ENCODE peak calls at places on chromosomes 1 and 21, in six cellular contexts. S, M, J, O, P and E are unnamed samples.

GRCh38 chr21:36902793-36903192 is 63.7 kb downstream of the HLCS start:
- DNase-seq in P (no peak), M (no peak), S (no peak), O (no peak), J (peak; percentile 16), E (no peak)

GRCh38 chr1:158124999-158125398 is 55.7 kb upstream of the CD1D start:
- DNase-seq in J (peak; percentile 97), P (peak; percentile 85), M (peak; percentile 85), O (peak; percentile 81), S (peak; percentile 89), E (peak; percentile 85)

GRCh38 chr21:37670883-37671282 is 245.4 kb downstream of the KCNJ6 start:
- DNase-seq in O (no peak), J (peak; percentile 86), M (no peak), S (no peak), P (no peak), E (no peak)

GRCh38 chr1:173410133-173410793 is 66.9 kb upstream of the PRDX6 start:
- DNase-seq in P (no peak), M (no peak), S (no peak), O (no peak), J (no peak), E (no peak)

GRCh38 chr1:169363046-169363756 is 4.4 kb downstream of the NME7 start:
- DNase-seq in J (peak; percentile 91), O (no peak), P (no peak), M (no peak), S (peak; percentile 21), E (no peak)

GRCh38 chr21:40793057-40793456 is 53.9 kb downstream of the DSCAM start:
- DNase-seq in O (no peak), M (no peak), J (no peak), S (no peak), P (no peak), E (no peak)

GRCh38 chr21:35850542-35851103 is 209.7 kb downstream of the SETD4 start:
- DNase-seq in O (no peak), M (no peak), J (no peak), S (no peak), P (no peak), E (no peak)

GRCh38 chr1:84539972-84540371 is 33.6 kb upstream of the GNG5 start:
- DNase-seq in J (peak; percentile 13), P (no peak), M (no peak), O (no peak), S (no peak), E (no peak)

GRCh38 chr1:115322631-115323030 is 15.4 kb downstream of the NGF start:
- DNase-seq in M (no peak), S (no peak), J (no peak), O (no peak), P (no peak), E (no peak)

DNA sequence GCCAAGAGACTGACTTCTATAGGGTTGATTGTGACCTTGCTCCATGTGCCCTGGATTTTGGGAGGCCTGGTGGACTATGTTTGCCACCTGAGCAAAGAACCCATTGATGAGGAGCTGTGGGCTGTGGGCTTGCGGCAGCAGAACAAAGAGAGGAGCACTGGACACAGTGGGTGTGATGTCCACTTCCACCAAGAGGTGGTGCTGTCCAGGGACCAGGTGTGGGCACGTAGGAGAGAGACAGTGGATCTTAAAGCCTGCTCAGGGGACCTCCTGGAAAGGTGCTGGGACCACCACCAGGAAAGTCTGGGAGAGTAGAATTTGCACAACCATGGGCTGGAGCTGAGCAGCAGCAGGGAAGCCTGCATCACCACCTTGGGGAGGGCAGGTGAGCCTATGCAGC is 106.7 kb upstream of the ETS2 start:
- DNase-seq in P (peak; percentile 7), O (no peak), J (no peak), M (no peak), S (no peak), E (no peak)
- TF ChIP-seq CTCF in P (peak; percentile 35), O (no peak), J (peak; percentile 19), M (no peak), S (no peak), E (no peak)

DNA sequence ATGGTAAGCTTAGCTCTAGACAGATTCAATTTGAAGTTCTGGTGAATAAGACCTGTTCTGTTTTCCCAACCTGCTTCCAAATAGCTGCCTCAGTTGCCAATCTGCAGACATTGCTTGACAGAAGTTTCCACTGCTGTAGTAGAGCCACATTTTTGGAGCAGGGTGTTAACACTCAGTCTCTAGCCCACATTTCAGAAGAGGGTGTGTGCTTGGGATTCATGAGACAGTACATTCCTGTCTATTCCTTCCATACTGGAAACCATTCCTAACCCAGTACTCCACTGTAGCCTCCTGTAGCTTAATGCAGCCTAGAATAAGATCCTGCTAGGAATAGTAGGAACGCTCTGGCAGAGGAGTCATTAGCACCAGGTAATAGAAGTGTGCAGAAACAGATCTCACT is 450.5 kb downstream of the NUF2 start:
- DNase-seq in O (no peak), S (no peak), P (no peak), M (no peak), J (no peak), E (no peak)
- TF ChIP-seq CTCF in O (no peak), S (no peak), P (no peak), M (no peak), J (no peak), E (no peak)

DNA sequence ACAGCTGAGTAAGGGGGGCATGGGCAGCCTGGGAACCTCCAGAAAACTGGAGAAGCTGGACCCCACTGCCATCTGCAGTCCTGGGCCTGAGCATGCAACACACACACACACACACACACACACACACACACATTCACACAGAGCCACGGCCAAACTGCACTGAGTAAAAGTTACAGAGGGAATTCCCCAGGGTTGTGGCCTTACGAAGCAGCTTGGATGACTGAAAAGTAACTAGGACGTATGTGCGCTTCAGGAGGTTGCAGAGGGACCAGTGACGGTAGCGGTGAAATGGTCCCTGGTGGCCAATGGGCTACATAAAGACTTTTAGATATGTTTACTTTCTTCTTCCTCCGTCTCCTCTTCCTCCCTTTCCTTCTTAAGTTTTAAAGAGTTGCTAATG is 232.5 kb upstream of the TMEM51 start:
- DNase-seq in P (no peak), O (no peak), J (peak; percentile 42), S (no peak), M (no peak), E (no peak)
- TF ChIP-seq CTCF in P (no peak), O (no peak), J (no peak), S (no peak), M (no peak), E (no peak)

GRCh38 chr1:1065265-1065939 is 8.7 kb downstream of the RNF223 start:
- DNase-seq in M (no peak), O (no peak), P (no peak), J (no peak), S (no peak), E (no peak)

GRCh38 chr1:1063945-1064831 is 9.9 kb downstream of the RNF223 start:
- DNase-seq in J (peak; percentile 83), M (peak; percentile 77), P (peak; percentile 80), S (peak; percentile 62), O (peak; percentile 76), E (peak; percentile 62)

GRCh38 chr1:1061682-1062363 is 12.3 kb downstream of the RNF223 start:
- DNase-seq in M (no peak), J (no peak), O (no peak), S (no peak), P (no peak), E (no peak)

GRCh38 chr1:1062364-1063163 is 11.5 kb downstream of the RNF223 start:
- DNase-seq in P (no peak), J (peak; percentile 18), M (no peak), S (no peak), O (no peak), E (no peak)

DNA sequence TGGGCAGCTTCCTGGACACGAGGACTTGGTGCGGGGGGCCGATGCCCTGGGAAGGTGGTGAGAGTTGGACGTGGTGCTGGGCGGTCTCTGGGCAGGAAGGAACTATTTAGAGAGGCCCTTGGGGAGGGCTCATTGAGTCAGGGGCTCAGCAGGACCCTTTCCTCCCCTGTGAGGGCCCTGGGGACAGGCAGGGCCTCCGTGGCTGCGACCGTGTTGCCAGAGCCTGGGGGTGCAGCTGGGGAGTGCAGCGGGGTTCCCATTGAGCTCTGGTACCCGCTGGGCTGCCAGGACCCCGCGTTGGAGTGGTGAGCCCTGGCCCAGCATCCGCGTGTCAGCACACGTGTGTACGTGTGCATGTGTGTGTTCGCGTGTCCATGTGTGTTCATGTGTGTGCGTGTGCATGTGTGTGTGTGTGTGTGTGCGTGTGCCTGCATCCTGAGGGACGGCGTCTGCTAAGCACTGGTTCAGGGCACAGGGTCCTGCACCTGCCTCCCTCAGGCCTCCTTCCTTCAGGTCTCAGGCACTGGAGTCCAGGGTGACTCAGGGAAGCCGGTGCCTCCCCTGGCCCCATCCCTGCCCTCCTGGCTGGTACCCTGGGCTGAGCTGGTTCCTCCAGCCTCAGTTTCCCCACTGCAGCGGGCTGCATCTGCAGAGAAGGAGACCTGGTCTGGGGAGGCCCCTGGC is 10.7 kb downstream of the RNF223 start:
- DNase-seq in S (no peak), O (no peak), M (no peak), J (no peak), P (no peak), E (no peak)
- TF ChIP-seq CTCF in S (no peak), O (no peak), M (no peak), J (no peak), P (no peak), E (no peak)